ENCODE peak calls at places on chromosomes 7 and 10, in five cellular contexts. K is NB4, P is heart left ventricle, E is body of pancreas, O is HCT116. F is an unnamed sample.

GRCh38 chr10:33812586-33812985 is 478.1 kb upstream of the NRP1 start:
- DNase-seq in E (no peak), O (no peak), K (no peak), P (no peak), F (no peak)

GRCh38 chr10:6321880-6322279 is 119.1 kb downstream of the PFKFB3 start:
- DNase-seq in P (no peak), E (no peak), O (peak; percentile 8), K (peak; percentile 33), F (no peak)

GRCh38 chr10:96910488-96911395 is 78.6 kb downstream of the LCOR start:
- DNase-seq in E (no peak), P (no peak), K (peak; percentile 71), O (peak; percentile 24), F (peak; percentile 74)

GRCh38 chr10:23015021-23015707 is 80.2 kb upstream of the MSRB2 start:
- DNase-seq in E (no peak), K (no peak), P (no peak), O (no peak), F (no peak)

GRCh38 chr10:58023341-58024073 is 244.2 kb downstream of the IPMK start:
- DNase-seq in K (no peak), P (no peak), O (no peak), E (no peak), F (no peak)

GRCh38 chr7:621572-622285 is 102.1 kb upstream of the PDGFA start:
- DNase-seq in O (no peak), P (peak; percentile 31), K (no peak), E (peak; percentile 54), F (no peak)

GRCh38 chr7:28729276-28729675 is 228.9 kb downstream of the TRIL start:
- DNase-seq in E (peak; percentile 21), P (no peak), O (no peak), K (no peak), F (no peak)

GRCh38 chr7:27765856-27766255 is 25.9 kb downstream of the TAX1BP1 start:
- DNase-seq in E (no peak), K (no peak), P (no peak), O (no peak), F (no peak)

GRCh38 chr10:5506246-5506645 is 6.9 kb upstream of the CALML5 start:
- DNase-seq in O (no peak), K (no peak), P (no peak), E (no peak), F (no peak)

GRCh38 chr10:19788075-19788686 is 28.1 kb upstream of the PLXDC2 start:
- DNase-seq in O (no peak), P (no peak), K (peak; percentile 31), E (peak; percentile 52), F (peak; percentile 54)

GRCh38 chr7:111892568-111892967 is 313.6 kb downstream of the DOCK4 start:
- DNase-seq in P (no peak), O (no peak), K (no peak), E (no peak), F (no peak)

GRCh38 chr10:30027057-30028005 is 32.1 kb downstream of the JCAD start:
- DNase-seq in O (peak; percentile 12), E (peak; percentile 50), P (peak; percentile 80), K (peak; percentile 88), F (peak; percentile 40)

GRCh38 chr10:14723052-14723689 is 51.5 kb downstream of the FAM107B start:
- DNase-seq in K (no peak), P (no peak), E (no peak), O (no peak), F (no peak)

GRCh38 chr7:156121956-156122355 is 309.7 kb upstream of the SHH start:
- DNase-seq in E (no peak), P (no peak), K (no peak), O (no peak), F (no peak)

GRCh38 chr10:112953075-112953501 is 3.0 kb downstream of the TCF7L2 start:
- DNase-seq in O (no peak), P (peak; percentile 67), E (peak; percentile 61), K (no peak), F (no peak)

GRCh38 chr7:2843711-2844152 is 376 bp downstream of the GNA12 start:
- DNase-seq in O (no peak), K (peak; percentile 59), P (peak; percentile 72), E (peak; percentile 48), F (peak; percentile 85)

GRCh38 chr10:98967601-98968000 is 268.1 kb downstream of the HPSE2 start:
- DNase-seq in O (no peak), P (no peak), E (no peak), K (peak; percentile 9), F (no peak)

GRCh38 chr10:94024407-94024806 is 30.7 kb downstream of the PLCE1 start:
- DNase-seq in E (no peak), O (no peak), P (no peak), K (no peak), F (no peak)

GRCh38 chr10:71551970-71552369 is 155.2 kb downstream of the CDH23 start:
- DNase-seq in K (no peak), E (no peak), O (no peak), P (no peak), F (no peak)

GRCh38 chr7:5549096-5549896 is 125.7 kb upstream of the TNRC18 start:
- DNase-seq in K (peak; percentile 83), E (no peak), P (no peak), O (peak; percentile 87), F (peak; percentile 59)

GRCh38 chr10:130491011-130491697 is 355.0 kb downstream of the GLRX3 start:
- DNase-seq in K (no peak), P (no peak), O (no peak), E (no peak), F (no peak)

GRCh38 chr7:50304158-50304910 is at the start of gene IKZF1:
- DNase-seq in P (peak; percentile 88), E (peak; percentile 43), O (no peak), K (peak; percentile 99), F (peak; percentile 80)

GRCh38 chr10:69963835-69964710 is 88.6 kb upstream of the MACROH2A2 start:
- DNase-seq in P (no peak), O (no peak), E (no peak), K (no peak), F (no peak)

GRCh38 chr7:157813053-157813452 is 476.2 kb downstream of the DNAJB6 start:
- DNase-seq in P (peak; percentile 51), O (no peak), K (no peak), E (no peak), F (no peak)

GRCh38 chr7:39228946-39229345 is 251.2 kb downstream of the POU6F2 start:
- DNase-seq in O (no peak), E (no peak), K (no peak), P (no peak), F (no peak)

GRCh38 chr7:141012696-141013344 is 1.9 kb downstream of the MRPS33 start:
- DNase-seq in O (no peak), K (no peak), E (no peak), P (no peak), F (peak; percentile 32)

GRCh38 chr10:88689366-88689765 is 16.7 kb upstream of the LIPK start:
- DNase-seq in K (no peak), E (no peak), P (peak; percentile 26), O (no peak), F (no peak)
- TF ChIP-seq POLR2A in K (no peak), E (no peak), P (no peak), O (no peak), F (no peak)

DNA sequence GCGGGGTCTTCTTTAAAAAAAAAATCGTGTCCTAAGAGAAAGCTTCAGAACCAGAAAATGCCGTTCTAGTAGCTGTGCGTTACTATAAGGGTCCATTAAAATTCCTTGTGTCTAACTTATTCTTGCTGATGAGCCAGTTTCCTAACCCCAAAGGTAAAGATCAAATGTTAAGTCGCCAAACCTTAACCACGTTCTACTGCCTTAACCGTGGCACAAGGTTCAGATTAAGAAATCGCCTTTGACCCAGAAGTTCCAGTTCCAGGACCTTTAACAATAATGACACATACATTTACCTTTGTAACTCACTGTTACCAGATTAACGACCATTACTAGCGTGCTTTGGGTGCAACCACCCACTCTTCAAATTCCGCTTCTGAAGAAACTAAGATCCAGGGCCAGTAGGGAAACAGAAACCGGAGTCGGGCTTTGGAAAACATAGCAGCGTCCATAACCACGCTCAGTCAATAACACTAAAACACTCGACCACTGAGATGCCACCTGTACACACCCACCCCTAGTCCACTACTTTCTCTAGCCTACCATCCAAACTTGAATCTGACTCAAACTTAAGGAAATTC is 620 bp downstream of the BET1 start:
- DNase-seq in P (no peak), O (no peak), E (no peak), K (no peak), F (no peak)
- TF ChIP-seq POLR2A in P (no peak), O (no peak), E (no peak), K (no peak), F (no peak)

GRCh38 chr7:9937944-9938631 is 1035.6 kb upstream of the PHF14 start:
- DNase-seq in P (no peak), O (no peak), E (peak; percentile 9), K (no peak), F (peak; percentile 43)
- TF ChIP-seq POLR2A in P (no peak), O (no peak), E (no peak), K (no peak), F (no peak)

GRCh38 chr10:110411047-110411410 is 86.7 kb upstream of the DUSP5 start:
- DNase-seq in E (no peak), P (no peak), O (peak; percentile 78), K (no peak), F (no peak)

GRCh38 chr10:110408943-110409342 is 88.8 kb upstream of the DUSP5 start:
- DNase-seq in K (no peak), O (no peak), P (no peak), E (no peak), F (no peak)

GRCh38 chr10:110410329-110411046 is 87.2 kb upstream of the DUSP5 start:
- DNase-seq in O (peak; percentile 91), E (peak; percentile 65), K (no peak), P (no peak), F (no peak)

GRCh38 chr10:110409488-110409887 is 88.2 kb upstream of the DUSP5 start:
- DNase-seq in E (no peak), P (no peak), O (no peak), K (no peak), F (no peak)

GRCh38 chr10:110409926-110410325 is 87.8 kb upstream of the DUSP5 start:
- DNase-seq in E (no peak), K (no peak), O (no peak), P (no peak), F (no peak)
- TF ChIP-seq POLR2A in E (no peak), K (no peak), O (no peak), P (no peak), F (no peak)

GRCh38 chr10:52739380-52740154 is 33.0 kb downstream of the MBL2 start:
- DNase-seq in E (no peak), O (no peak), K (no peak), P (no peak), F (no peak)
- TF ChIP-seq POLR2A in E (no peak), O (no peak), K (no peak), P (no peak), F (no peak)

GRCh38 chr10:134205-134742 is 981 bp upstream of the ZMYND11 start:
- DNase-seq in P (no peak), E (peak; percentile 25), O (no peak), K (no peak), F (peak; percentile 61)
- TF ChIP-seq POLR2A in P (no peak), E (no peak), O (no peak), K (no peak), F (peak; percentile 7)

F was measured in erythroblast.